ENCODE peak calls at places on chromosomes 5 and 9, in eight cellular contexts. J is HT-29, K is GM12892, C is iris pigment epithelial cell, A is fibroblast of lung, W is smooth muscle cell of the brain vasculature, Z is SK-N-SH, D is astrocyte. E is an unnamed sample.

GRCh38 chr5:30099634-30100033 is 1093.9 kb upstream of the CDH6 start:
- DNase-seq in J (no peak), D (peak; percentile 40), W (peak; percentile 89), A (peak; percentile 25), C (peak; percentile 80), K (no peak), Z (no peak), E (peak; percentile 44)

GRCh38 chr9:129394011-129394919 is 216.2 kb upstream of the IER5L start:
- DNase-seq in J (no peak), Z (peak; percentile 88), D (no peak), W (no peak), K (no peak), A (no peak), C (no peak), E (no peak)

GRCh38 chr5:167393328-167393727 is 898.1 kb upstream of the WWC1 start:
- DNase-seq in Z (no peak), W (no peak), C (no peak), D (no peak), K (no peak), A (no peak), J (no peak), E (no peak)

GRCh38 chr9:81256368-81256767 is 433.0 kb downstream of the TLE1 start:
- DNase-seq in Z (no peak), A (no peak), D (no peak), W (no peak), J (no peak), C (no peak), K (no peak), E (no peak)

GRCh38 chr9:136861874-136862457 is 4.1 kb downstream of the EDF1 start:
- DNase-seq in Z (no peak), W (no peak), J (no peak), D (no peak), C (no peak), A (no peak), K (no peak), E (no peak)

GRCh38 chr9:129181246-129181645 is 3.2 kb upstream of the IER5L start:
- DNase-seq in D (no peak), J (no peak), W (no peak), C (no peak), A (no peak), K (no peak), Z (no peak), E (no peak)

GRCh38 chr5:171750316-171750788 is 35.3 kb upstream of the SMIM23 start:
- DNase-seq in D (peak; percentile 10), Z (peak; percentile 26), C (peak; percentile 8), W (no peak), K (no peak), J (peak; percentile 47), A (peak; percentile 21), E (no peak)

GRCh38 chr5:54083245-54083644 is 227.1 kb downstream of the ARL15 start:
- DNase-seq in J (no peak), A (no peak), K (no peak), Z (no peak), D (no peak), C (no peak), W (no peak), E (no peak)

GRCh38 chr5:91168859-91169258 is 214.3 kb downstream of the ARRDC3 start:
- DNase-seq in D (no peak), Z (no peak), A (no peak), J (no peak), W (no peak), C (no peak), K (no peak), E (no peak)

GRCh38 chr9:101458955-101459631 is 23.5 kb upstream of the ALDOB start:
- DNase-seq in C (peak; percentile 85), D (peak; percentile 54), W (no peak), K (no peak), A (peak; percentile 87), J (peak; percentile 80), Z (peak; percentile 76), E (peak; percentile 63)

GRCh38 chr5:143641549-143641955 is 170.4 kb upstream of the HMHB1 start:
- DNase-seq in Z (no peak), K (peak; percentile 11), C (peak; percentile 86), J (no peak), W (peak; percentile 29), A (peak; percentile 79), D (peak; percentile 65), E (no peak)

GRCh38 chr9:138020120-138020794 is 142.7 kb downstream of the CACNA1B start:
- DNase-seq in A (no peak), W (no peak), K (no peak), J (no peak), D (no peak), Z (peak; percentile 14), C (no peak), E (no peak)

GRCh38 chr5:39253211-39253610 is 33.8 kb upstream of the FYB1 start:
- DNase-seq in A (peak; percentile 28), K (no peak), W (no peak), Z (no peak), J (no peak), C (no peak), D (no peak), E (no peak)

GRCh38 chr9:16653491-16654407 is 216.7 kb downstream of the BNC2 start:
- DNase-seq in D (no peak), K (no peak), Z (peak; percentile 19), A (peak; percentile 53), J (no peak), W (no peak), C (no peak), E (no peak)

GRCh38 chr5:150400020-150400326 is 12.7 kb downstream of the CD74 start:
- DNase-seq in W (no peak), K (no peak), D (no peak), Z (no peak), C (no peak), A (no peak), J (no peak), E (no peak)

GRCh38 chr5:120446068-120446492 is 18.0 kb upstream of the PRR16 start:
- DNase-seq in A (peak; percentile 97), C (peak; percentile 95), Z (no peak), J (no peak), D (peak; percentile 89), K (no peak), W (no peak), E (no peak)

GRCh38 chr5:178376906-178377582 is 144.4 kb upstream of the PHYKPL start:
- DNase-seq in Z (no peak), C (no peak), A (no peak), J (no peak), W (no peak), K (no peak), D (no peak), E (no peak)

GRCh38 chr5:158805195-158805594 is 294.5 kb downstream of the EBF1 start:
- DNase-seq in W (no peak), K (no peak), J (no peak), D (no peak), A (no peak), C (no peak), Z (peak; percentile 22), E (no peak)

GRCh38 chr9:137028281-137029057 is 432 bp upstream of the ABCA2 start:
- DNase-seq in J (peak; percentile 69), K (peak; percentile 70), W (no peak), Z (peak; percentile 91), D (no peak), C (peak; percentile 35), A (no peak), E (peak; percentile 81)

GRCh38 chr5:11655681-11656080 is 248.6 kb downstream of the CTNND2 start:
- DNase-seq in Z (no peak), D (no peak), J (no peak), A (no peak), C (no peak), W (no peak), K (no peak), E (no peak)

GRCh38 chr5:132873119-132873929 is at the start of gene LEAP2:
- DNase-seq in K (no peak), A (no peak), D (peak; percentile 31), W (no peak), Z (no peak), C (no peak), J (peak; percentile 67), E (no peak)

GRCh38 chr5:116898917-116899316 is 324.3 kb upstream of the SEMA6A start:
- DNase-seq in J (no peak), K (no peak), W (no peak), C (no peak), A (no peak), Z (no peak), D (no peak), E (no peak)

GRCh38 chr5:92560698-92561361 is 1020.2 kb downstream of the NR2F1-AS1 start:
- DNase-seq in A (peak; percentile 60), J (no peak), W (no peak), C (peak; percentile 81), K (no peak), D (peak; percentile 91), Z (no peak), E (no peak)

GRCh38 chr9:22446589-22446949 is at the start of gene DMRTA1:
- DNase-seq in C (peak; percentile 77), D (peak; percentile 58), Z (peak; percentile 42), K (no peak), A (peak; percentile 34), W (peak; percentile 28), J (no peak), E (no peak)

GRCh38 chr9:133767625-133768024 is 29.5 kb upstream of the SARDH start:
- DNase-seq in K (no peak), C (no peak), A (no peak), Z (no peak), D (no peak), W (no peak), J (no peak), E (no peak)

GRCh38 chr5:88092358-88092757 is 176.3 kb downstream of the TMEM161B start:
- DNase-seq in W (no peak), K (no peak), Z (no peak), A (no peak), C (no peak), J (no peak), D (no peak), E (no peak)

E was measured in LoVo.